ENCODE peak calls at places on chromosomes 2 and 18, in seven cellular contexts. One of them, this sample, is unnamed. For H3K27me3 and H3K36me3, the result is how much of the 10 kb centered on the place peaks cover.

GRCh38 chr18:2425426-2426317 is 145.6 kb downstream of the METTL4 start:
- DNase-seq in pancreas: no peak
- DNase-seq in right lobe of liver: no peak
- DNase-seq in astrocyte: no peak
- DNase-seq in fibroblast of lung: peak
- DNase-seq in WERI-Rb-1: no peak
- DNase-seq in transverse colon: no peak
- DNase-seq in this sample: no peak

GRCh38 chr18:48886520-48887293 is 64.1 kb downstream of the SMAD7 start:
- DNase-seq in pancreas: no peak
- DNase-seq in right lobe of liver: peak
- DNase-seq in astrocyte: no peak
- DNase-seq in fibroblast of lung: no peak
- DNase-seq in WERI-Rb-1: no peak
- DNase-seq in transverse colon: no peak
- DNase-seq in this sample: no peak

GRCh38 chr18:22933958-22934423 is 863 bp downstream of the RBBP8 start:
- DNase-seq in pancreas: no peak
- DNase-seq in right lobe of liver: no peak
- DNase-seq in astrocyte: peak
- DNase-seq in fibroblast of lung: no peak
- DNase-seq in WERI-Rb-1: no peak
- DNase-seq in transverse colon: no peak
- DNase-seq in this sample: no peak

GRCh38 chr2:12534646-12535263 is 182.0 kb upstream of the TRIB2 start:
- DNase-seq in pancreas: no peak
- DNase-seq in right lobe of liver: no peak
- DNase-seq in astrocyte: peak
- DNase-seq in fibroblast of lung: peak
- DNase-seq in WERI-Rb-1: no peak
- DNase-seq in transverse colon: no peak
- DNase-seq in this sample: no peak

GRCh38 chr2:158879229-158879903 is 84.2 kb downstream of the DAPL1 start:
- DNase-seq in pancreas: no peak
- DNase-seq in right lobe of liver: no peak
- DNase-seq in astrocyte: no peak
- DNase-seq in fibroblast of lung: no peak
- DNase-seq in WERI-Rb-1: no peak
- DNase-seq in transverse colon: no peak
- DNase-seq in this sample: no peak

GRCh38 chr2:64606495-64607363 is 47.0 kb downstream of the SERTAD2 start:
- DNase-seq in pancreas: peak
- DNase-seq in right lobe of liver: peak
- DNase-seq in astrocyte: no peak
- DNase-seq in fibroblast of lung: peak
- DNase-seq in WERI-Rb-1: peak
- DNase-seq in transverse colon: peak
- DNase-seq in this sample: peak

GRCh38 chr2:96325038-96325883 is at the start of gene ITPRIPL1:
- DNase-seq in pancreas: no peak
- DNase-seq in right lobe of liver: peak
- DNase-seq in astrocyte: no peak
- DNase-seq in fibroblast of lung: no peak
- DNase-seq in WERI-Rb-1: peak
- DNase-seq in transverse colon: peak
- DNase-seq in this sample: peak

GRCh38 chr2:133986881-133987793 is 266.7 kb upstream of the MGAT5 start:
- DNase-seq in pancreas: no peak
- DNase-seq in right lobe of liver: no peak
- DNase-seq in astrocyte: no peak
- DNase-seq in fibroblast of lung: no peak
- DNase-seq in WERI-Rb-1: peak
- DNase-seq in transverse colon: no peak
- DNase-seq in this sample: peak

GRCh38 chr2:63755216-63755615 is 86.5 kb upstream of the UGP2 start:
- DNase-seq in pancreas: no peak
- DNase-seq in right lobe of liver: no peak
- DNase-seq in astrocyte: no peak
- DNase-seq in fibroblast of lung: no peak
- DNase-seq in WERI-Rb-1: no peak
- DNase-seq in transverse colon: no peak
- DNase-seq in this sample: no peak

GRCh38 chr2:20650412-20650879 is 452 bp downstream of the HS1BP3 start:
- DNase-seq in pancreas: no peak
- DNase-seq in right lobe of liver: no peak
- DNase-seq in astrocyte: no peak
- DNase-seq in fibroblast of lung: peak
- DNase-seq in WERI-Rb-1: no peak
- DNase-seq in transverse colon: peak
- DNase-seq in this sample: peak

GRCh38 chr2:139585133-139585532 is 804.9 kb upstream of the NXPH2 start:
- DNase-seq in pancreas: no peak
- DNase-seq in right lobe of liver: no peak
- DNase-seq in astrocyte: no peak
- DNase-seq in fibroblast of lung: no peak
- DNase-seq in WERI-Rb-1: no peak
- DNase-seq in transverse colon: no peak
- DNase-seq in this sample: no peak

GRCh38 chr2:240213226-240213475 is 72.7 kb upstream of the OTOS start:
- DNase-seq in pancreas: no peak
- DNase-seq in right lobe of liver: peak
- DNase-seq in astrocyte: no peak
- DNase-seq in fibroblast of lung: no peak
- DNase-seq in WERI-Rb-1: no peak
- DNase-seq in transverse colon: no peak
- DNase-seq in this sample: no peak
- H3K27me3 ChIP-seq in pancreas: under half
- H3K27me3 ChIP-seq in right lobe of liver: under half
- H3K27me3 ChIP-seq in astrocyte: under half
- H3K27me3 ChIP-seq in fibroblast of lung: under half
- H3K27me3 ChIP-seq in WERI-Rb-1: under half
- H3K27me3 ChIP-seq in transverse colon: under half
- H3K27me3 ChIP-seq in this sample: under half

DNA sequence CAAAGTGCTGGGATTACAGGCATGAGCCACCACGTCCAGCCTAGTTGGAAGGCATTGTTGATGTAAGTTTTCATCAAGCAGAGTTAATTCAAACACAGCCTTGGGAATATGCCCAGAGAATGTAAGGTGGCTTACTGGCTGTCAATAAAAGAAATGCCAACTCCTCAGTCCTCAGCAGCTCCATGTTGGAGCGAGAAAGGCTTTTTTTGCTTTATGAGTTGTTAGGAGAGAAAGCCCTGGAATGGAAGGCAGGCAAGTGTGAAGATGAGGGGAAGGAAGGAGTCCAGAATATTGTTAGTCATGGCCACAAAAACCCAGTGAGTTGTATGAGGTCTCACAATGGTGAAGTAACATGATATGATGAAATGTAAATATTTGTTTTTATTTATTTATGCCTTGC is 57.1 kb downstream of the MAP4K4 start:
- DNase-seq in pancreas: no peak
- DNase-seq in right lobe of liver: no peak
- DNase-seq in astrocyte: peak
- DNase-seq in fibroblast of lung: peak
- DNase-seq in WERI-Rb-1: no peak
- DNase-seq in transverse colon: no peak
- DNase-seq in this sample: no peak
- H3K36me3 ChIP-seq in pancreas: under half
- H3K36me3 ChIP-seq in right lobe of liver: under half
- H3K36me3 ChIP-seq in astrocyte: under half
- H3K36me3 ChIP-seq in fibroblast of lung: under half
- H3K36me3 ChIP-seq in WERI-Rb-1: under half
- H3K36me3 ChIP-seq in transverse colon: under half
- H3K36me3 ChIP-seq in this sample: under half

DNA sequence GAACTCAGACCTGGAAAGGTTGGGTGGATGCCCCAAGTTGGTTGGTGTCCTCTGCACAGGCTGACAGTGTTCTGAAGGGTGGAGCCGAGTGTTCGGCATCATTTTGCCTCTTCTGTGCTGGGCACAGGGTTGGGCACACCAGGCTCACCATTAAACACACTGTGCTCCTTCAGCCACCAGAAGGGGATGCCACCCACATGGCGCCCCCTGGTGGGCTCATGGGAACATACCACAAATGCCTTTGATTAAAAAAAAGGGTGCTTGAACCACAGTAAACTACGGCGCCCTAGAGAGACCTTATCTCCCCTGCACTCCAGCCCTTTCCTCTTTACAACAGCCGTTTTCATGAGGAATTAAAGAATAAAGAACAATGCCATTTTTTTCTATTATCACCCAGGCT is 89.4 kb downstream of the CELF4 start:
- DNase-seq in pancreas: no peak
- DNase-seq in right lobe of liver: no peak
- DNase-seq in astrocyte: no peak
- DNase-seq in fibroblast of lung: no peak
- DNase-seq in WERI-Rb-1: peak
- DNase-seq in transverse colon: peak
- DNase-seq in this sample: peak
- H3K27me3 ChIP-seq in pancreas: under half
- H3K27me3 ChIP-seq in right lobe of liver: under half
- H3K27me3 ChIP-seq in astrocyte: under half
- H3K27me3 ChIP-seq in fibroblast of lung: under half
- H3K27me3 ChIP-seq in WERI-Rb-1: under half
- H3K27me3 ChIP-seq in transverse colon: under half
- H3K27me3 ChIP-seq in this sample: under half

DNA sequence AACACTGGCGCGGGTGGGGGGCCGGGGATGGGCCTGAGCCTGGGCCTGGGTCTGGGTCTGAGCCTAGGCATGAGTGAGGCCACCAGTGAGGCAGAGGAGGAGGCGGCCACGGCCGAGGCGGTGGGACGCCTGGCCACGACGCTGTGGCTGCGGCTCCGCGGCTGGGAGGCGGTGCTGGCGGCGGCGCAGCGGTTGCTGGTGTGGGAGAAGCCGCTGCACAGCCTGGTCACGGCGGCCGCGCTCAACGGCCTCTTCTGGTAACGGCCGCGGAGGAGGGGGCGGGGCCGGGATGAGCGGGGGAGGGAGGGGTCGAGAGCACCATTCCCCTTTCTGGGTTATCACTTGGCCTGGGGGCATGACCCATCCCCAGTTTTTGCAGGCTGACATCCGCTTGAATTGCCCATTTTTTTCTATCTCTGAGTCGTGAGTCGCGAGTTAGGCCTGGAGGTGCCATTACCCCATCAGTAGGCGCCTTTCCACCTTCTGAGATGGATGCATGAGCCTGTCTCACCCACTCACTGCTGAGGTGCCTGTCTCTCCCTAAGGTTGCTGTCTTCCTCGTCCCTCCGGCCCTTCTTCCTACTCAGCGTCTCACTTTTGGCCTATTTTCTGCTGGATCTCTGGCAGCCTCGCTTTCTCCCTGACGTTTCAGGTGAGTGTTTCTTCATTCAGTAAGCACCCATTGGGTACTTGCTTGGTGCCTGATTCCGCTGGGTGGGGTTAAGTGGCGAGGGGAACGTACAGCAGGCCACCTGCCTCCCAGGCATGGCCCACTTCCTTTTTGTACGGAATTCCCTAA is 501 bp downstream of the RETREG2 start:
- DNase-seq in pancreas: peak
- DNase-seq in right lobe of liver: peak
- DNase-seq in astrocyte: peak
- DNase-seq in fibroblast of lung: peak
- DNase-seq in WERI-Rb-1: peak
- DNase-seq in transverse colon: peak
- DNase-seq in this sample: peak
- H3K36me3 ChIP-seq in pancreas: under half
- H3K36me3 ChIP-seq in right lobe of liver: under half
- H3K36me3 ChIP-seq in astrocyte: under half
- H3K36me3 ChIP-seq in fibroblast of lung: under half
- H3K36me3 ChIP-seq in WERI-Rb-1: half or more
- H3K36me3 ChIP-seq in transverse colon: under half
- H3K36me3 ChIP-seq in this sample: under half

GRCh38 chr2:222732774-222733173 is 61.3 kb downstream of the MOGAT1 start:
- DNase-seq in pancreas: no peak
- DNase-seq in right lobe of liver: no peak
- DNase-seq in astrocyte: no peak
- DNase-seq in fibroblast of lung: no peak
- DNase-seq in WERI-Rb-1: no peak
- DNase-seq in transverse colon: no peak
- DNase-seq in this sample: no peak

GRCh38 chr2:222733470-222733845 is 62.0 kb downstream of the MOGAT1 start:
- DNase-seq in pancreas: no peak
- DNase-seq in right lobe of liver: no peak
- DNase-seq in astrocyte: no peak
- DNase-seq in fibroblast of lung: no peak
- DNase-seq in WERI-Rb-1: no peak
- DNase-seq in transverse colon: no peak
- DNase-seq in this sample: no peak

GRCh38 chr2:222736301-222736700 is 64.8 kb downstream of the MOGAT1 start:
- DNase-seq in pancreas: no peak
- DNase-seq in right lobe of liver: no peak
- DNase-seq in astrocyte: peak
- DNase-seq in fibroblast of lung: peak
- DNase-seq in WERI-Rb-1: no peak
- DNase-seq in transverse colon: no peak
- DNase-seq in this sample: no peak

GRCh38 chr2:222733846-222734689 is 62.6 kb downstream of the MOGAT1 start:
- DNase-seq in pancreas: no peak
- DNase-seq in right lobe of liver: no peak
- DNase-seq in astrocyte: no peak
- DNase-seq in fibroblast of lung: peak
- DNase-seq in WERI-Rb-1: no peak
- DNase-seq in transverse colon: no peak
- DNase-seq in this sample: no peak

DNA sequence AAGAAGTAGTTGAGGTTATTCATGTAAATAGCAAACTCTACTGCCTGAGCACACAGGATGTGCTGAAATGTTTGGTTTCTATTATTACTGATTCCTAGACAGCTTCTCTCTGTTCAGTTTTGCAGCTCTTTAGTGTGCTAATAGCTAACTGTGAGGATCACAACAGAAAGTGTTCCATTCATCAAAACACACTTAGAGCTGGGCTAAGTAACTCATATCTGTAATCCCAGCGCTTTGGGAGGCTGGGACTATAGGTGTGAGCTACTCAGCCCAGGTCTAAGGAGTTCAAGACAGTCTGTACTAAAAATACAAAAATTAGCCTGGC is 63.2 kb downstream of the MOGAT1 start:
- DNase-seq in pancreas: no peak
- DNase-seq in right lobe of liver: no peak
- DNase-seq in astrocyte: no peak
- DNase-seq in fibroblast of lung: no peak
- DNase-seq in WERI-Rb-1: no peak
- DNase-seq in transverse colon: no peak
- DNase-seq in this sample: no peak
- H3K27me3 ChIP-seq in pancreas: under half
- H3K27me3 ChIP-seq in right lobe of liver: under half
- H3K27me3 ChIP-seq in astrocyte: under half
- H3K27me3 ChIP-seq in fibroblast of lung: under half
- H3K27me3 ChIP-seq in WERI-Rb-1: under half
- H3K27me3 ChIP-seq in transverse colon: under half
- H3K27me3 ChIP-seq in this sample: under half

This sample was measured in H7.